ENCODE peak calls at places on chromosomes 13 and 19, in ten cellular contexts. Q, U, K, T, N, L, X, V, B and H are unnamed samples.

GRCh38 chr13:60931858-60932546 is 483.6 kb downstream of the PCDH20 start:
- DNase-seq in Q (no peak), U (no peak), K (peak; percentile 4), T (no peak), N (no peak), L (no peak), X (no peak), V (no peak), B (no peak), H (no peak)

GRCh38 chr19:58279042-58279924 is 528 bp downstream of the ZNF8 start:
- DNase-seq in Q (no peak), U (peak; percentile 59), K (peak; percentile 71), T (peak; percentile 54), N (peak; percentile 14), L (peak; percentile 89), X (peak; percentile 15), V (peak; percentile 51), B (peak; percentile 74), H (peak; percentile 82)

GRCh38 chr13:109385161-109385560 is 401.2 kb downstream of the IRS2 start:
- DNase-seq in Q (peak; percentile 50), U (no peak), K (no peak), T (peak; percentile 66), N (no peak), L (no peak), X (no peak), V (peak; percentile 48), B (no peak), H (no peak)

GRCh38 chr13:96994030-96994848 is at the start of gene OXGR1:
- DNase-seq in Q (no peak), U (no peak), K (no peak), T (no peak), N (no peak), L (peak; percentile 65), X (no peak), V (no peak), B (no peak), H (no peak)

GRCh38 chr19:18589380-18590272 is 1.0 kb downstream of the REX1BD start:
- DNase-seq in Q (no peak), U (peak; percentile 61), K (peak; percentile 82), T (peak; percentile 85), N (no peak), L (peak; percentile 85), X (peak; percentile 68), V (peak; percentile 55), B (peak; percentile 45), H (peak; percentile 88)

GRCh38 chr13:96762876-96763275 is 231.4 kb downstream of the OXGR1 start:
- DNase-seq in Q (no peak), U (no peak), K (no peak), T (no peak), N (no peak), L (no peak), X (no peak), V (no peak), B (peak; percentile 24), H (no peak)

GRCh38 chr13:97878421-97879375 is 74.8 kb upstream of the IPO5 start:
- DNase-seq in Q (no peak), U (no peak), K (peak; percentile 4), T (no peak), N (no peak), L (no peak), X (no peak), V (peak; percentile 34), B (no peak), H (no peak)

GRCh38 chr13:99087954-99088491 is 110.2 kb upstream of the DOCK9 start:
- DNase-seq in Q (no peak), U (no peak), K (no peak), T (no peak), N (no peak), L (peak; percentile 53), X (peak; percentile 31), V (no peak), B (no peak), H (no peak)

GRCh38 chr13:51469790-51470189 is 17.0 kb upstream of the INTS6 start:
- DNase-seq in Q (no peak), U (no peak), K (no peak), T (no peak), N (no peak), L (no peak), X (no peak), V (no peak), B (no peak), H (no peak)

GRCh38 chr13:107289540-107289939 is 721.6 kb upstream of the ARGLU1 start:
- DNase-seq in Q (no peak), U (no peak), K (no peak), T (no peak), N (no peak), L (no peak), X (no peak), V (peak; percentile 81), B (no peak), H (no peak)

GRCh38 chr19:7868671-7869452 is 5.3 kb downstream of the PRR36 start:
- DNase-seq in Q (no peak), U (peak; percentile 69), K (peak; percentile 91), T (peak; percentile 96), N (peak; percentile 82), L (peak; percentile 61), X (peak; percentile 82), V (peak; percentile 44), B (peak; percentile 34), H (peak; percentile 83)

GRCh38 chr19:8370176-8371010 is 6.4 kb downstream of the ANGPTL4 start:
- DNase-seq in Q (no peak), U (no peak), K (no peak), T (no peak), N (no peak), L (no peak), X (no peak), V (no peak), B (peak; percentile 17), H (no peak)

GRCh38 chr19:48341006-48341405 is 15.7 kb downstream of the EMP3 start:
- DNase-seq in Q (no peak), U (no peak), K (no peak), T (peak; percentile 39), N (no peak), L (peak; percentile 24), X (no peak), V (peak; percentile 61), B (no peak), H (no peak)

GRCh38 chr13:98133949-98134348 is 8.9 kb upstream of the FARP1 start:
- DNase-seq in Q (no peak), U (no peak), K (peak; percentile 7), T (peak; percentile 41), N (no peak), L (no peak), X (no peak), V (no peak), B (no peak), H (peak; percentile 49)

GRCh38 chr13:45472171-45472705 is 7.5 kb downstream of the COG3 start:
- DNase-seq in Q (no peak), U (no peak), K (no peak), T (no peak), N (no peak), L (no peak), X (no peak), V (peak; percentile 20), B (no peak), H (no peak)

GRCh38 chr19:14328406-14328805 is 52.8 kb upstream of the ADGRE5 start:
- DNase-seq in Q (no peak), U (no peak), K (no peak), T (no peak), N (no peak), L (no peak), X (no peak), V (no peak), B (no peak), H (no peak)

GRCh38 chr13:99577934-99578917 is 77.0 kb downstream of the TM9SF2 start:
- DNase-seq in Q (no peak), U (no peak), K (peak; percentile 22), T (peak; percentile 24), N (no peak), L (no peak), X (no peak), V (no peak), B (peak; percentile 31), H (no peak)

GRCh38 chr13:28031220-28031903 is 42.9 kb upstream of the URAD start:
- DNase-seq in Q (no peak), U (peak; percentile 27), K (no peak), T (peak; percentile 98), N (no peak), L (no peak), X (no peak), V (no peak), B (no peak), H (no peak)

GRCh38 chr19:13013649-13014048 is 18.4 kb downstream of the NFIX start:
- DNase-seq in Q (no peak), U (no peak), K (no peak), T (peak; percentile 40), N (no peak), L (no peak), X (no peak), V (no peak), B (peak; percentile 65), H (no peak)

GRCh38 chr13:97254809-97255208 is 32.7 kb downstream of the MBNL2 start:
- DNase-seq in Q (peak; percentile 38), U (no peak), K (peak; percentile 56), T (no peak), N (no peak), L (no peak), X (no peak), V (peak; percentile 86), B (peak; percentile 62), H (no peak)

GRCh38 chr13:76980075-76980718 is 11.7 kb upstream of the CLN5 start:
- DNase-seq in Q (no peak), U (peak; percentile 72), K (peak; percentile 59), T (peak; percentile 76), N (peak; percentile 84), L (peak; percentile 92), X (peak; percentile 85), V (peak; percentile 24), B (peak; percentile 55), H (peak; percentile 94)

GRCh38 chr13:104805346-104805745 is 1730.1 kb downstream of the EFNB2 start:
- DNase-seq in Q (no peak), U (no peak), K (no peak), T (no peak), N (no peak), L (no peak), X (no peak), V (no peak), B (no peak), H (no peak)

GRCh38 chr19:53549354-53549753 is 11.4 kb downstream of the ZNF331 start:
- DNase-seq in Q (no peak), U (no peak), K (no peak), T (peak; percentile 9), N (no peak), L (no peak), X (no peak), V (peak; percentile 68), B (peak; percentile 86), H (no peak)

GRCh38 chr13:93248627-93249047 is 22.0 kb downstream of the GPC6 start:
- DNase-seq in Q (peak; percentile 79), U (peak; percentile 77), K (peak; percentile 48), T (no peak), N (no peak), L (peak; percentile 56), X (no peak), V (peak; percentile 35), B (peak; percentile 47), H (no peak)

GRCh38 chr19:39126312-39126561 is 651 bp downstream of the PAK4 start:
- DNase-seq in Q (no peak), U (no peak), K (no peak), T (no peak), N (no peak), L (no peak), X (no peak), V (no peak), B (no peak), H (no peak)

GRCh38 chr19:28736528-28736927 is 476.4 kb downstream of the UQCRFS1 start:
- DNase-seq in Q (no peak), U (no peak), K (no peak), T (no peak), N (no peak), L (no peak), X (no peak), V (no peak), B (no peak), H (no peak)

GRCh38 chr13:82791035-82791434 is 1091.2 kb downstream of the SLITRK1 start:
- DNase-seq in Q (no peak), U (no peak), K (no peak), T (no peak), N (no peak), L (no peak), X (no peak), V (no peak), B (no peak), H (no peak)

GRCh38 chr19:56117376-56117884 is 3.7 kb downstream of the ZNF787 start:
- DNase-seq in Q (no peak), U (no peak), K (no peak), T (no peak), N (no peak), L (no peak), X (no peak), V (no peak), B (no peak), H (no peak)